ENCODE peak calls at places on chromosome 11, in five cellular contexts. One of them, this sample, is unnamed.

GRCh38 chr11:67439321-67440228 is 2.1 kb upstream of the PTPRCAP start:
- DNase-seq in neuronal stem cell: no peak
- DNase-seq in H1: no peak
- DNase-seq in H9: peak
- DNase-seq in IMR-90: no peak
- DNase-seq in this sample: peak

GRCh38 chr11:45023065-45023365 is 72.3 kb upstream of the TP53I11 start:
- DNase-seq in neuronal stem cell: no peak
- DNase-seq in IMR-90: peak
- DNase-seq in H9: no peak
- DNase-seq in H1: no peak
- DNase-seq in this sample: no peak

GRCh38 chr11:1921576-1922141 is 2.2 kb downstream of the TNNT3 start:
- DNase-seq in IMR-90: no peak
- DNase-seq in neuronal stem cell: no peak
- DNase-seq in H1: no peak
- DNase-seq in H9: no peak
- DNase-seq in this sample: no peak

GRCh38 chr11:9053631-9054030 is 37.8 kb downstream of the SCUBE2 start:
- DNase-seq in H9: no peak
- DNase-seq in H1: no peak
- DNase-seq in neuronal stem cell: no peak
- DNase-seq in IMR-90: peak
- DNase-seq in this sample: peak

GRCh38 chr11:108203075-108203474 is 19.4 kb downstream of the NPAT start:
- DNase-seq in H1: no peak
- DNase-seq in H9: no peak
- DNase-seq in neuronal stem cell: no peak
- DNase-seq in IMR-90: no peak
- DNase-seq in this sample: no peak

GRCh38 chr11:72478596-72479143 is 44.3 kb upstream of the CLPB start:
- DNase-seq in IMR-90: no peak
- DNase-seq in neuronal stem cell: no peak
- DNase-seq in H9: no peak
- DNase-seq in H1: no peak
- DNase-seq in this sample: peak

GRCh38 chr11:128814856-128815705 is 52.0 kb downstream of the KCNJ1 start:
- DNase-seq in IMR-90: peak
- DNase-seq in H9: peak
- DNase-seq in H1: peak
- DNase-seq in neuronal stem cell: peak
- DNase-seq in this sample: peak

GRCh38 chr11:11218287-11218986 is 134.6 kb downstream of the CSNK2A3 start:
- DNase-seq in H9: no peak
- DNase-seq in neuronal stem cell: no peak
- DNase-seq in H1: no peak
- DNase-seq in IMR-90: no peak
- DNase-seq in this sample: no peak

GRCh38 chr11:68381716-68382115 is 69.3 kb downstream of the LRP5 start:
- DNase-seq in neuronal stem cell: no peak
- DNase-seq in H9: no peak
- DNase-seq in H1: no peak
- DNase-seq in IMR-90: no peak
- DNase-seq in this sample: no peak

GRCh38 chr11:125167292-125167953 is 2.9 kb downstream of the PKNOX2 start:
- DNase-seq in neuronal stem cell: peak
- DNase-seq in H1: no peak
- DNase-seq in H9: no peak
- DNase-seq in IMR-90: peak
- DNase-seq in this sample: peak

GRCh38 chr11:1557168-1557884 is 14.7 kb downstream of the DUSP8 start:
- DNase-seq in IMR-90: no peak
- DNase-seq in neuronal stem cell: no peak
- DNase-seq in H9: peak
- DNase-seq in H1: no peak
- DNase-seq in this sample: no peak

GRCh38 chr11:27614092-27614491 is 86.2 kb downstream of the BDNF start:
- DNase-seq in H1: no peak
- DNase-seq in neuronal stem cell: no peak
- DNase-seq in H9: no peak
- DNase-seq in IMR-90: no peak
- DNase-seq in this sample: no peak

GRCh38 chr11:1728281-1728680 is 22.1 kb downstream of the IFITM10 start:
- DNase-seq in neuronal stem cell: no peak
- DNase-seq in H9: no peak
- DNase-seq in H1: no peak
- DNase-seq in IMR-90: no peak
- DNase-seq in this sample: no peak

GRCh38 chr11:22792497-22792896 is 37.1 kb downstream of the SVIP start:
- DNase-seq in H9: no peak
- DNase-seq in H1: no peak
- DNase-seq in IMR-90: peak
- DNase-seq in neuronal stem cell: no peak
- DNase-seq in this sample: peak

GRCh38 chr11:73218106-73218829 is at the start of gene P2RY2:
- DNase-seq in neuronal stem cell: peak
- DNase-seq in H1: peak
- DNase-seq in H9: peak
- DNase-seq in IMR-90: no peak
- DNase-seq in this sample: peak

GRCh38 chr11:71562120-71562519 is 3.2 kb upstream of the KRTAP5-10 start:
- DNase-seq in neuronal stem cell: no peak
- DNase-seq in IMR-90: no peak
- DNase-seq in H9: no peak
- DNase-seq in H1: no peak
- DNase-seq in this sample: no peak

GRCh38 chr11:2804189-2804588 is 81.4 kb downstream of the CDKN1C start:
- DNase-seq in H9: peak
- DNase-seq in IMR-90: no peak
- DNase-seq in neuronal stem cell: no peak
- DNase-seq in H1: no peak
- DNase-seq in this sample: no peak

GRCh38 chr11:61295596-61295926 is 445 bp upstream of the VWCE start:
- DNase-seq in H9: no peak
- DNase-seq in IMR-90: no peak
- DNase-seq in neuronal stem cell: no peak
- DNase-seq in H1: no peak
- DNase-seq in this sample: no peak
- H4K91ac ChIP-seq in H9: no peak
- H4K91ac ChIP-seq in IMR-90: peak
- H4K91ac ChIP-seq in neuronal stem cell: peak
- H4K91ac ChIP-seq in H1: no peak
- H4K91ac ChIP-seq in this sample: no peak

GRCh38 chr11:59144096-59144495 is 1.4 kb downstream of the FAM111A start:
- DNase-seq in IMR-90: peak
- DNase-seq in neuronal stem cell: no peak
- DNase-seq in H9: no peak
- DNase-seq in H1: no peak
- DNase-seq in this sample: no peak
- H2BK15ac ChIP-seq in IMR-90: peak
- H2BK15ac ChIP-seq in neuronal stem cell: no peak
- H2BK15ac ChIP-seq in H9: no peak
- H2BK15ac ChIP-seq in H1: no peak
- H2BK15ac ChIP-seq in this sample: no peak

DNA sequence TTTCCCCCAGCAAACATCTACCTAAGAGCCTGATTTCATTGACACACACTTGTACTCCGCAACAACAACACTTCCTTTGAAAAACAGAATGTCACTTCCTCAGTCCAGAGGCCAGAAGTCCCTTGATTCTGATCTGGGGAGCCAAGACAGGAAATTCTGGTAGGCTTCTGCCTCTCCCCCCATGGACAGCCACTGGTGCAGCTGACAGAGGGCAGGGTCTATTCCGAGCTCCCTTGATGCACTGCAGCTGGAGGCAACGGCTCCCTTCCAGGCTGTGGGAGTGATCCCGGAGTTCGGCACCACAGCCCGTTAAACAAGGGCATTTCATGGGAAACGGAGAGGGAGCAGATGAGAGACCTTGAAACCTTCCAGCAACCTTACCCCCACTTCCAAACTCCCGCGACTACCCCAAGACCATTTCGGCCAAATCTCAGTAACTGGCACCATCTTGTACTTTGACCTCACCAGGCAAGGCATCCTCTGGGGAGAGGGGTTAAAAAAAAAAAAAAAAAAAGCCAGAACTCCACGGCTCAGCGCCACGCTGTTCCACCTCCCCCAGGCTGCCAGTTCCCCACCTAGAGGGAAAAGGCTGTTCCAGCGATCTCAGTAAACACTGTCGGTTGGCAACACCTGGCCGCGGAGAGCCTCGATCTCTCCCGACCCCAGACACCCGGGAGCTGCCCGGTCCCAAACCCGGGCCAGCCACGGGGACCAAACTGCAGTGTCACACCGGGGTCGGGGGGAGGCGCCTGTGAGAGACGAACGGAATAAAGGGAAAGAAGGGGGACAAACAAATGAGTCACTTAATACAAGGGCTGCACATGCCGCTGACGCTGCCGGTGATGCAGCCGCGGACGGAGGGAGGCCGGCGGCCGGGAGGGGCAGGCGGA is 1.1 kb downstream of the GAB2 start:
- DNase-seq in neuronal stem cell: peak
- DNase-seq in H9: peak
- DNase-seq in H1: peak
- DNase-seq in IMR-90: peak
- DNase-seq in this sample: peak
- H4K91ac ChIP-seq in neuronal stem cell: no peak
- H4K91ac ChIP-seq in H9: no peak
- H4K91ac ChIP-seq in H1: no peak
- H4K91ac ChIP-seq in IMR-90: peak
- H4K91ac ChIP-seq in this sample: no peak

GRCh38 chr11:122731500-122731913 is 76.0 kb downstream of the UBASH3B start:
- DNase-seq in H1: no peak
- DNase-seq in H9: no peak
- DNase-seq in IMR-90: peak
- DNase-seq in neuronal stem cell: no peak
- DNase-seq in this sample: peak

GRCh38 chr11:122732342-122733300 is 77.1 kb downstream of the UBASH3B start:
- DNase-seq in H1: no peak
- DNase-seq in H9: no peak
- DNase-seq in neuronal stem cell: no peak
- DNase-seq in IMR-90: no peak
- DNase-seq in this sample: peak

GRCh38 chr11:122737951-122738693 is 82.6 kb downstream of the UBASH3B start:
- DNase-seq in neuronal stem cell: peak
- DNase-seq in IMR-90: peak
- DNase-seq in H9: no peak
- DNase-seq in H1: no peak
- DNase-seq in this sample: peak

GRCh38 chr11:122733301-122733686 is 77.8 kb downstream of the UBASH3B start:
- DNase-seq in neuronal stem cell: no peak
- DNase-seq in H1: no peak
- DNase-seq in H9: no peak
- DNase-seq in IMR-90: peak
- DNase-seq in this sample: peak

GRCh38 chr11:122735031-122735430 is 79.5 kb downstream of the UBASH3B start:
- DNase-seq in H9: no peak
- DNase-seq in IMR-90: no peak
- DNase-seq in neuronal stem cell: no peak
- DNase-seq in H1: no peak
- DNase-seq in this sample: peak
- H2BK15ac ChIP-seq in H9: no peak
- H2BK15ac ChIP-seq in IMR-90: no peak
- H2BK15ac ChIP-seq in neuronal stem cell: no peak
- H2BK15ac ChIP-seq in H1: no peak
- H2BK15ac ChIP-seq in this sample: no peak

GRCh38 chr11:60607483-60607882 is 91.9 kb upstream of the MS4A8 start:
- DNase-seq in H1: no peak
- DNase-seq in H9: no peak
- DNase-seq in IMR-90: no peak
- DNase-seq in neuronal stem cell: no peak
- DNase-seq in this sample: no peak
- H4K91ac ChIP-seq in H1: no peak
- H4K91ac ChIP-seq in H9: no peak
- H4K91ac ChIP-seq in IMR-90: no peak
- H4K91ac ChIP-seq in neuronal stem cell: no peak
- H4K91ac ChIP-seq in this sample: no peak

GRCh38 chr11:70220136-70220535 is 17.0 kb downstream of the FADD start:
- DNase-seq in IMR-90: no peak
- DNase-seq in neuronal stem cell: no peak
- DNase-seq in H9: no peak
- DNase-seq in H1: no peak
- DNase-seq in this sample: no peak

GRCh38 chr11:70225629-70226582 is 22.8 kb downstream of the FADD start:
- DNase-seq in neuronal stem cell: no peak
- DNase-seq in H9: peak
- DNase-seq in H1: no peak
- DNase-seq in IMR-90: no peak
- DNase-seq in this sample: no peak

DNA sequence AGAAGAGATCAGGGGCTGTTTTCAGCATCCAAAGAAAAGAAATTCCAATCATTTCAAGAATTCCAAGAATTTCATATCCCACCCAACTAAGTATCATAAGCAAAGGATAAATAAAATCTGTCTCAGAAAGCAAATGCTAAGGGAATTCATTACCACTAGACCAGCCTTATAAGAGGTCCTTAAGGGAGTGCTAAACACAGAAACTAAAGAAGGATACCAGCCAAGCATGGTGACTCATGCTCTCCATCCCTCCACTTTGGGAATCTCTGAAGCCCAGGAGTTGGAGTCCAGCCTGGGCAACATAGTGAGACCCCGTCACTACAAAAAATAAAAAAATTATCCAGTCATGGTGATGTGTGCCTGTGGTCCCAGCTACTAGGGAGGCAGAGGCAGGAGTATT is 17.8 kb downstream of the FADD start:
- DNase-seq in H9: no peak
- DNase-seq in neuronal stem cell: no peak
- DNase-seq in IMR-90: peak
- DNase-seq in H1: no peak
- DNase-seq in this sample: no peak
- H2BK15ac ChIP-seq in H9: no peak
- H2BK15ac ChIP-seq in neuronal stem cell: no peak
- H2BK15ac ChIP-seq in IMR-90: no peak
- H2BK15ac ChIP-seq in H1: no peak
- H2BK15ac ChIP-seq in this sample: no peak

GRCh38 chr11:119974467-119974866 is 163.4 kb downstream of the TRIM29 start:
- DNase-seq in neuronal stem cell: no peak
- DNase-seq in IMR-90: no peak
- DNase-seq in H9: no peak
- DNase-seq in H1: no peak
- DNase-seq in this sample: no peak

GRCh38 chr11:119977584-119977860 is 160.4 kb downstream of the TRIM29 start:
- DNase-seq in IMR-90: no peak
- DNase-seq in neuronal stem cell: no peak
- DNase-seq in H9: no peak
- DNase-seq in H1: no peak
- DNase-seq in this sample: no peak

GRCh38 chr11:119976805-119977583 is 160.9 kb downstream of the TRIM29 start:
- DNase-seq in H9: no peak
- DNase-seq in H1: no peak
- DNase-seq in neuronal stem cell: no peak
- DNase-seq in IMR-90: no peak
- DNase-seq in this sample: no peak

GRCh38 chr11:119974051-119974450 is 163.9 kb downstream of the TRIM29 start:
- DNase-seq in neuronal stem cell: no peak
- DNase-seq in H9: no peak
- DNase-seq in IMR-90: no peak
- DNase-seq in H1: no peak
- DNase-seq in this sample: no peak

GRCh38 chr11:119975561-119976152 is 162.3 kb downstream of the TRIM29 start:
- DNase-seq in IMR-90: no peak
- DNase-seq in H9: peak
- DNase-seq in H1: peak
- DNase-seq in neuronal stem cell: peak
- DNase-seq in this sample: no peak
- H4K91ac ChIP-seq in IMR-90: no peak
- H4K91ac ChIP-seq in H9: no peak
- H4K91ac ChIP-seq in H1: no peak
- H4K91ac ChIP-seq in neuronal stem cell: no peak
- H4K91ac ChIP-seq in this sample: no peak